ENCODE peak calls at places on chromosome 17, in nine cellular contexts. Q is transverse colon, M is SK-N-SH, U is H1, K is K562, Z is stomach, G is HepG2, X is esophagus muscularis mucosa, W is upper lobe of left lung. S is an unnamed sample.

GRCh38 chr17:66369830-66370229 is 67.4 kb downstream of the PRKCA start:
- DNase-seq in Q (no peak), M (no peak), U (no peak), K (no peak), Z (no peak), G (peak), X (no peak), W (no peak), S (no peak)

GRCh38 chr17:32007463-32008298 is 498 bp downstream of the LRRC37B start:
- DNase-seq in Q (peak), M (peak), U (peak), K (peak), Z (no peak), G (no peak), X (no peak), W (no peak), S (no peak)

GRCh38 chr17:52517176-52517575 is 358.7 kb upstream of the CA10 start:
- DNase-seq in Q (no peak), M (no peak), U (no peak), K (no peak), Z (no peak), G (no peak), X (no peak), W (no peak), S (no peak)

GRCh38 chr17:63558441-63558840 is 8.2 kb downstream of the DCAF7 start:
- DNase-seq in Q (no peak), M (no peak), U (no peak), K (no peak), Z (no peak), G (no peak), X (no peak), W (no peak), S (no peak)

GRCh38 chr17:56690441-56691291 is 97.2 kb downstream of the NOG start:
- DNase-seq in Q (no peak), M (no peak), U (no peak), K (no peak), Z (no peak), G (no peak), X (no peak), W (no peak), S (no peak)

GRCh38 chr17:27535975-27536374 is 79.7 kb downstream of the KSR1 start:
- DNase-seq in Q (no peak), M (no peak), U (no peak), K (no peak), Z (no peak), G (no peak), X (no peak), W (no peak), S (no peak)

GRCh38 chr17:73359987-73360410 is 48.2 kb upstream of the CDC42EP4 start:
- DNase-seq in Q (peak), M (peak), U (peak), K (no peak), Z (peak), G (peak), X (no peak), W (peak), S (no peak)

GRCh38 chr17:57523926-57524634 is 221.0 kb downstream of the CCDC182 start:
- DNase-seq in Q (no peak), M (no peak), U (no peak), K (no peak), Z (peak), G (no peak), X (no peak), W (no peak), S (no peak)

GRCh38 chr17:9987779-9988585 is 82.9 kb upstream of the RCVRN start:
- DNase-seq in Q (peak), M (peak), U (no peak), K (peak), Z (no peak), G (peak), X (no peak), W (no peak), S (no peak)

GRCh38 chr17:16435951-16436886 is 20.8 kb downstream of the TRPV2 start:
- DNase-seq in Q (no peak), M (no peak), U (no peak), K (no peak), Z (no peak), G (no peak), X (no peak), W (no peak), S (no peak)

GRCh38 chr17:44529864-44530263 is 26.7 kb upstream of the GPATCH8 start:
- DNase-seq in Q (no peak), M (no peak), U (no peak), K (no peak), Z (no peak), G (no peak), X (no peak), W (no peak), S (no peak)

GRCh38 chr17:34081269-34081668 is 173.8 kb upstream of the CCL2 start:
- DNase-seq in Q (no peak), M (no peak), U (no peak), K (peak), Z (no peak), G (no peak), X (peak), W (no peak), S (no peak)

GRCh38 chr17:35973333-35974260 is 7.7 kb downstream of the CCL16 start:
- DNase-seq in Q (no peak), M (no peak), U (no peak), K (no peak), Z (no peak), G (peak), X (peak), W (no peak), S (no peak)

GRCh38 chr17:27502526-27503324 is 46.5 kb downstream of the KSR1 start:
- DNase-seq in Q (no peak), M (no peak), U (no peak), K (no peak), Z (no peak), G (no peak), X (no peak), W (no peak), S (no peak)

GRCh38 chr17:34811561-34811960 is 149.7 kb downstream of the CCT6B start:
- DNase-seq in Q (no peak), M (no peak), U (no peak), K (no peak), Z (no peak), G (no peak), X (no peak), W (no peak), S (no peak)

GRCh38 chr17:77834170-77835115 is 124.1 kb upstream of the TNRC6C start:
- DNase-seq in Q (peak), M (peak), U (no peak), K (peak), Z (peak), G (peak), X (no peak), W (no peak), S (peak)

GRCh38 chr17:16190703-16191360 is 24.5 kb downstream of the NCOR1 start:
- DNase-seq in Q (no peak), M (no peak), U (no peak), K (no peak), Z (no peak), G (no peak), X (no peak), W (no peak), S (no peak)

GRCh38 chr17:67648032-67648761 is 69.5 kb upstream of the NOL11 start:
- DNase-seq in Q (no peak), M (no peak), U (no peak), K (no peak), Z (no peak), G (peak), X (no peak), W (no peak), S (no peak)

GRCh38 chr17:45339646-45340605 is 23.1 kb upstream of the MAP3K14 start:
- DNase-seq in Q (no peak), M (no peak), U (no peak), K (no peak), Z (no peak), G (no peak), X (no peak), W (no peak), S (peak)

GRCh38 chr17:14672830-14673229 is 371.9 kb downstream of the HS3ST3B1 start:
- DNase-seq in Q (no peak), M (no peak), U (no peak), K (no peak), Z (no peak), G (peak), X (peak), W (no peak), S (no peak)

GRCh38 chr17:61159415-61159814 is 240.2 kb upstream of the TBX2 start:
- DNase-seq in Q (no peak), M (no peak), U (no peak), K (no peak), Z (no peak), G (no peak), X (no peak), W (no peak), S (no peak)

GRCh38 chr17:13698832-13699231 is 97.1 kb upstream of the HS3ST3A1 start:
- DNase-seq in Q (no peak), M (no peak), U (no peak), K (no peak), Z (no peak), G (no peak), X (no peak), W (no peak), S (no peak)

GRCh38 chr17:14214271-14214670 is 22.4 kb downstream of the CDRT15 start:
- DNase-seq in Q (no peak), M (no peak), U (no peak), K (no peak), Z (no peak), G (no peak), X (no peak), W (no peak), S (no peak)

GRCh38 chr17:73430848-73431247 is 119.0 kb upstream of the CDC42EP4 start:
- DNase-seq in Q (no peak), M (no peak), U (no peak), K (no peak), Z (no peak), G (no peak), X (no peak), W (no peak), S (no peak)

GRCh38 chr17:48724241-48725004 is 1.4 kb downstream of the PRAC2 start:
- DNase-seq in Q (peak), M (peak), U (no peak), K (peak), Z (peak), G (peak), X (peak), W (peak), S (peak)
- TF ChIP-seq POLR2AphosphoS5 in Q (no peak), M (no peak), U (no peak), K (no peak), Z (no peak), G (no peak), X (no peak), W (no peak), S (no peak)

GRCh38 chr17:2235792-2236365 is 67.7 kb downstream of the SMG6 start:
- DNase-seq in Q (no peak), M (no peak), U (no peak), K (no peak), Z (no peak), G (no peak), X (no peak), W (no peak), S (peak)
- H3K27ac ChIP-seq in Q (peak), M (no peak), U (no peak), K (no peak), Z (no peak), G (no peak), X (peak), W (peak), S (peak)

GRCh38 chr17:51474764-51475163 is 214.4 kb downstream of the UTP18 start:
- DNase-seq in Q (no peak), M (no peak), U (no peak), K (no peak), Z (no peak), G (no peak), X (no peak), W (no peak), S (no peak)
- TF ChIP-seq EP300 in Q (no peak), M (no peak), U (no peak), K (no peak), Z (no peak), G (no peak), X (no peak), W (no peak), S (no peak)

GRCh38 chr17:76260669-76261068 is 4.5 kb upstream of the UBALD2 start:
- DNase-seq in Q (no peak), M (no peak), U (no peak), K (no peak), Z (no peak), G (no peak), X (no peak), W (no peak), S (no peak)
- TF ChIP-seq POLR2AphosphoS5 in Q (no peak), M (no peak), U (no peak), K (no peak), Z (no peak), G (no peak), X (no peak), W (no peak), S (no peak)

GRCh38 chr17:8225813-8226535 is 15.6 kb upstream of the AURKB start:
- DNase-seq in Q (peak), M (no peak), U (no peak), K (peak), Z (peak), G (no peak), X (no peak), W (no peak), S (no peak)
- H3K27ac ChIP-seq in Q (peak), M (peak), U (peak), K (peak), Z (no peak), G (no peak), X (peak), W (peak), S (peak)

DNA sequence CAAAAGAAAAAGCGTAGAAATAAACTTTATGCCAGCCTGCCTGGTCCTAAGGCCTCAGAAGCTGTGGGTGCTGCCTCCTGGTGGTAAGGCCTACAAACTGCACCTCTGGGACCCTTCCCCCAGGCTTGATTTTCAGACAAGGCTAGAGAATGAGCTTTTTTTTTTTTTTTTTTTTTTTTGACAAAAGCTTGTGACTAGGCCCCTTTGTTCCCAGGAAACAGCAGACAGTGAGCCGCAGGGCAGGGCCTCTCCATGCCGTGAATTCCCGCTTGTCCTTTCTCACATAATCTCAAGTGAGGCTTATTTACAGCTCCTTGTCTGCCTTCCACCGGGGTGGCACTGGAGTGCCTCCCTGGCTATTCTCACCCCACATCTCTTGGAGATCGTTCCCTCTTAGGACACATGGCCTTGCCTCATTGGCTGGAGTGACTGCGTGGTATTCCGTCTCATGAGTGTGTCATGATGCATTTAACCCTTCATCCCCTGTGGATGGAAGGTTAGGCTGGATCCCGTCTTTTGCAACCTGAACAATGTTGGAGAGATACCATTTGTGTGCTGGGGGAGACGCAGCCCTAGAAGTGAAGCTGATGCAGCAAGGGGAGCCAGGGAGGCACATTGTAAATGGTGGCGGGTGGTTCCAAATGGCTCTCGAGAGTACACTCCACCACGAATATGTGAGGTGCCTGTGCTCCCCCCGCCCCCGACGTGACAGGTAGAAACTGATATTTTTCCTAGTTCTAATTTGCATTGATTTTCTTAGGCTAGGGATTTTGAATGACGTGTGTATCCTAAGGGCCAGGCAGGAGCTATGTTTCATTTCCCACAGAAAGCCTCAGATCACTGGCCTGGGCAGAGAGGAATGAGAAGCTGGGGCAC is 49.6 kb downstream of the USP22 start:
- DNase-seq in Q (peak), M (peak), U (peak), K (peak), Z (peak), G (peak), X (no peak), W (no peak), S (peak)
- TF ChIP-seq EP300 in Q (no peak), M (no peak), U (no peak), K (no peak), Z (no peak), G (no peak), X (no peak), W (no peak), S (no peak)

S was measured in sigmoid colon.